ENCODE peak calls at places on chromosomes 4 and X, in four cellular contexts. Y is GM12892, D is GM12878, O is SK-N-SH. K is an unnamed sample.

GRCh38 chr4:64713256-64713840 is 304.1 kb upstream of the TECRL start:
- DNase-seq in Y (no peak), D (no peak), O (peak), K (peak)

GRCh38 chr4:56662782-56663468 is 18.2 kb downstream of the HOPX start:
- DNase-seq in Y (no peak), D (no peak), O (no peak), K (no peak)

GRCh38 chr4:133062851-133063250 is 86.2 kb upstream of the PCDH10 start:
- DNase-seq in Y (no peak), D (no peak), O (no peak), K (no peak)

GRCh38 chrX:120840826-120841225 is 34.8 kb downstream of the CT47B1 start:
- DNase-seq in Y (no peak), D (no peak), O (no peak), K (no peak)

GRCh38 chr4:72971572-72971971 is 97.9 kb downstream of the COX18 start:
- DNase-seq in Y (no peak), D (no peak), O (no peak), K (no peak)

GRCh38 chr4:123352240-123352945 is 44.2 kb upstream of the SPRY1 start:
- DNase-seq in Y (no peak), D (no peak), O (no peak), K (no peak)

GRCh38 chr4:117771647-117772337 is 262.5 kb upstream of the NDST3 start:
- DNase-seq in Y (no peak), D (no peak), O (no peak), K (no peak)

GRCh38 chr4:163269874-163270273 is 62.5 kb downstream of the NPY1R start:
- DNase-seq in Y (no peak), D (no peak), O (no peak), K (no peak)

GRCh38 chrX:107566603-107567262 is 61.6 kb upstream of the PRPS1 start:
- DNase-seq in Y (no peak), D (no peak), O (no peak), K (no peak)

GRCh38 chr4:30258949-30259348 is 461.2 kb upstream of the PCDH7 start:
- DNase-seq in Y (no peak), D (no peak), O (no peak), K (no peak)

GRCh38 chrX:9525511-9526248 is 60.8 kb downstream of the TBL1X start:
- DNase-seq in Y (no peak), D (no peak), O (no peak), K (no peak)

GRCh38 chrX:73562986-73563739 is at the start of gene CHIC1:
- DNase-seq in Y (peak), D (peak), O (peak), K (peak)

DNA sequence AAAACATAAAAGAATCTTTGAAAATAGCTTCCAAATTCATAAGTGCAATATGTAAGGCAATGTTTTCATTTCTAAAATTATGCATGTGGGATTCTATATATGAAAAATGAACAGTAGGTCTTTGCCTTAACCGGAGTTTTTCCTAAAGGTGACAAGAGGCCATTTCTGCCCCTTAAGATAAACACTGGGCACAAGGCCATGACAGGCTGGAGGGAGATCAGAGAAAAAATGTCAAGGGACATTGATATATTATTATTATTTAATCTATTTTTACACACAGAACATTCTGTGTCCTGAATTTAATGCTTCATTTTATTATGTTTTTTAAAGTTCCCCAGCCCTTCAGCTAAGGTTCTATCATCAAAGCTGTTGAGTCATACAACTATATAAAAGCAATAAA is 118.8 kb downstream of the CHM start:
- DNase-seq in Y (no peak), D (no peak), O (no peak), K (no peak)
- TF ChIP-seq POLR2AphosphoS5 in Y (no peak), D (no peak), O (no peak), K (no peak)

GRCh38 chr4:184056877-184057276 is 151.8 kb downstream of the STOX2 start:
- DNase-seq in Y (no peak), D (no peak), O (no peak), K (no peak)
- TF ChIP-seq TAF1 in Y (no peak), D (no peak), O (no peak), K (no peak)

GRCh38 chrX:136652822-136653723 is 5.1 kb downstream of the CD40LG start:
- DNase-seq in Y (no peak), D (no peak), O (no peak), K (no peak)
- TF ChIP-seq POLR2AphosphoS5 in Y (no peak), D (no peak), O (no peak), K (no peak)

DNA sequence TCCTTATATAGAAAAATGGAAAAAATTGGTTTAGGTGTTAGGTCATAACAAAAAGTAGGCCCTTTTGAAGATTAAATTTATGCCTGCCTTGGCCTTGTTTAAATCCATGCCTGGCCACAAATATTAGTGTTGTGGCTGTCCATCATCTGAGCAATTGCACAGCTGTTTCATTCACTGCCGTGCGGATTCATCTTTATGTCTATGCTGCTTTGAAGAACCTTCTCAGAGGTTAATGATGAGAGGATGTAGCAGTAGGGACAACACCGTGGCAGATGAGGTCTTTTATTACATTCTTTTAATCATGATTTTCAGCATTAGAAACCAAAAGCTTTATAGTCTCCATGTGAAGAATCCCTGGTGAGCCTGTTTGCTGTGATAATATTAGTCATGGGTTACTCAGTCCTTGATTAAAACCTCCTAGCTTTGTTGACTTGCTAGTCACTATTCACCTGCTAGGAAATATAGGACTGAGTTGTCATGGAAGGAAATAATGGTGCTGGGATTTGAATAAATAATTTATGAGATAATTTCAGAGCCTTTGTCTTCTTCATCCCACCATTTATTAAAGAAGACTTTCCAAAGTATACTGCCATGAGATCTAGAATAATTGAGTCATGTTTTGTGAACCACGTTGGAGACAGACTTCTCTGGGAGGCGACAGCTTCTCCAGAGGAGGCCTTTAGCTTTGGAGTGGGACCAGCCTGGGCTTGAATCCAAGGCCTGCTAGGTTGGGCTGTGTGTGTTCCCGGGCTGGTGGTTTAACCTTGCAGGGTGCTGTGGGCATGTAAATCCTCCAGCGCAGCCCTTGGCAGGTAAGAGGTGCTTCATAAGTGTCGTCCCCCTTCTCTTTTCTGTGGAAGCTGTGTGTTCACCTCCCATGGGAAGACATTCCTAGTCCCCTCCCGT is 53.5 kb downstream of the PTTG2 start:
- DNase-seq in Y (no peak), D (no peak), O (no peak), K (no peak)
- TF ChIP-seq TAF1 in Y (no peak), D (no peak), O (no peak), K (no peak)

DNA sequence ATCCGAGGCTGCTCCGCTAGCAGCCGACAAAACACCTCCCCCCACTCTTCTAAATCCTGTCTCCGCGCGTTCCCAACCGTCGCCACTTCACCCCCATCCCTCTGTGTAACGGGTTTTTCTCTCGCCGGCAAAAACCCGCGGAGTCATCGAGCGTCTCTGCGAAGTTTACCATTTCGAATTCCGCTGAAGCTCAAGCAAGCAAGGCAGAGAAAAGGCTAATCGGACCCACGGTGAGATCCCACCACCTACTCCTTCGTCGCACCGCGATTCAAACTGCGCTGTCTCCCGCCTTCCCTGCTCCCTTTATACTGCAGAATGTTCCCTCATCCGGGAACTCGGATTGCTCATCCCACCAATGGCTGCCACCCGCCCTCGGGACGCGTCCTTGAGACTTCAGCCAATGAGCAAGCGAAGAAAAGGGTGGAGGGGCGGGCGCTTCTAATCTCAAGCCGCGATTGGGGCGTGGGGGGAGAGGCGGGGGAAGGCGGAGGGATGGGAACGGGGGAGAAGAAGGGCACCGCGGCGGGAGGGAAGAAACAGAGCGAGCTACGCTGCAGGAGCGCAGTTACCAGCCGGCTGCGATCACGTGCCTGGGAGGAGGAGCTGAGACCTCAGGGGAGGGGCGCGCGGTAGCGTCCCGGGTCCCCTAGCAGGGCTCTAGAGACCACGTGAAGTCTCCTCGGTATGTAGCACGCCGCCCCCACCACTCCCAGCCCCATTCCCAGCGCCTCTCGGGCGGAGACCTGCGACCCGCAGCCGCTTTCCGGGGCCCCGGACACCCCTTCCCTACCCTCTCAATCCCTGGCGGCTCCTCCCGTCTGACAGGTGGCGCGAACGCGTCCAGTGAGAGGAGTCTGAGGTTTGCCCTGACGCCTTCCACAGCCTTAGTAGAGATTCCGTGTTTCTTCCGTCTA is at the start of gene H2AZ1:
- DNase-seq in Y (peak), D (peak), O (peak), K (peak)
- TF ChIP-seq POLR2AphosphoS5 in Y (peak), D (peak), O (peak), K (peak)

GRCh38 chrX:126339926-126340325 is 173.8 kb upstream of the DCAF12L2 start:
- DNase-seq in Y (no peak), D (no peak), O (no peak), K (no peak)
- TF ChIP-seq TAF1 in Y (no peak), D (no peak), O (no peak), K (no peak)

GRCh38 chr4:162162672-162163071 is 1.1 kb downstream of the FSTL5 start:
- DNase-seq in Y (no peak), D (no peak), O (no peak), K (no peak)

GRCh38 chr4:162164881-162165528 is 1.2 kb upstream of the FSTL5 start:
- DNase-seq in Y (no peak), D (no peak), O (no peak), K (no peak)

DNA sequence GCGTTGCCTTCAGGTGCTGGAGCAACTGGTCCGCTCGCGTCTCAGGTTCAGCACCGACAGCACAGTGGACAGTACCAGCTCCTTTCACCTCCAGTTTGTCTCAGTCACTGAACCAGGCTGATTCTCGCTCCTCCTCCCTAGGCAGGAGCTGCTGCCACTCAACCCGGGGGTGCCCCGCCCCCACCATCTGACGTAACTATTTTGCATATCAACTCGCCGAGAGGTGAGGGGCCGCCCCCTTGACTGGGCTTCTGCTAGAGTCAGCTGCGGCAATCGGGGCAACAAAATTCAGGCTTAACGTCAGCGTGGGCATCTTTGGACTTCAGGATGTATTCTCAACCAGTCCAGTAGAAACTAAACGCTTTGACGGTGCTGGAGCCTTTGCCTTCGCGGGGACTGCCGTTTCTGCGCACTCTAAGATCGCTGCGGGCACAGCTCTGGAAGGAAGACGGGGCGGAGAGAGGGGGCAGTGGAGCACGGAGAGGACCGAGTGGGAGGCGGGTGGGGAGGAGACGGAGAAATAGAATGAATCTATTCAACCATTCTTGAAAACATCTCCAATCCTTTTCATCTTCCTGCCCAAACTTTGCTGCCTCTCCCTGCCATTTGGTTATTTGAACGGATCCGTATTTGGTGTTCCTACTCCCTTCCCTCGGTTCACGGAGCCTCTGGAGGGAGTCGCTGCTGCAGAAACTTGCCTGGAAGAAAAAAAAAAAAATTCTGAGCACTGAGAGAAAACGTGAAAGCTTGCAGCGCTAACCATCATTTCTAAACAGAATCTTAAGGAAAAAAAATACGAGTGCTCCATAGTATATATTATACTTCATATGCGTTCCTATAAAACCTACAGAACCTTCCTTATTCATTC is at the start of gene FSTL5:
- DNase-seq in Y (no peak), D (no peak), O (peak), K (peak)
- TF ChIP-seq POLR2AphosphoS5 in Y (no peak), D (no peak), O (no peak), K (no peak)

GRCh38 chr4:186250740-186251124 is 15.3 kb upstream of the F11 start:
- DNase-seq in Y (no peak), D (no peak), O (no peak), K (no peak)

GRCh38 chr4:186248643-186249042 is 17.3 kb upstream of the F11 start:
- DNase-seq in Y (no peak), D (no peak), O (no peak), K (no peak)

GRCh38 chr4:186255122-186255521 is 10.9 kb upstream of the F11 start:
- DNase-seq in Y (no peak), D (no peak), O (no peak), K (no peak)

GRCh38 chr4:186244835-186245234 is 17.5 kb downstream of the KLKB1 start:
- DNase-seq in Y (no peak), D (no peak), O (no peak), K (no peak)

GRCh38 chr4:186249785-186250739 is 15.9 kb upstream of the F11 start:
- DNase-seq in Y (no peak), D (no peak), O (no peak), K (no peak)
- TF ChIP-seq TAF1 in Y (no peak), D (no peak), O (no peak), K (no peak)

GRCh38 chr4:89800012-89800516 is 36.9 kb downstream of the SNCA start:
- DNase-seq in Y (no peak), D (no peak), O (no peak), K (no peak)
- TF ChIP-seq POLR2AphosphoS5 in Y (no peak), D (no peak), O (no peak), K (no peak)

GRCh38 chr4:155995069-155995468 is 41.4 kb upstream of the CTSO start:
- DNase-seq in Y (no peak), D (no peak), O (no peak), K (no peak)

DNA sequence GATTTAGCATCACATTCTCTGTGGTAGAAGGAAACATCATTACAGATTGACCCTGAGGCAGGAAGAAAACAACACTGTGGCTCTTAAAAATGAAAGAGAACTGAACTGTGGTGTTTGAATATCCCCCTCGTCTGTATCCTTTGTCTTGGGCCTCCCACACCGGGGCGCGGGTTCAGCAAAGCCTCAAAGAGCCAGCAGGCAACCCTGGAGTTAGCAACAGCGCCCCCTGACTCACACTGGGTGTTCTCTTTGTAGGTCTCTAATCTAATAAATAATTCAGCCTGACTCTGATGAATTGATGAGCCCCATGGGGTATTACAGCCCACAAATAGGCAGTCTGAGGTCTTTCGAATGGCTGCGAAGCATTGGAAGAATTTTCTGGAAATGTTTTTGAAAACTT is 46.1 kb upstream of the CTSO start:
- DNase-seq in Y (no peak), D (no peak), O (no peak), K (no peak)
- TF ChIP-seq TAF1 in Y (no peak), D (no peak), O (no peak), K (no peak)